ENCODE peak calls at places on chromosomes 7 and 10, in eight cellular contexts. H, N, F, I, S, O, C and U are unnamed samples.

GRCh38 chr7:22962775-22963358 is 51.1 kb downstream of the HYCC1 start:
- DNase-seq in H (no peak), N (no peak), C (no peak), O (no peak), I (no peak), S (no peak), F (no peak), U (no peak)

GRCh38 chr7:30321089-30321991 is 36.9 kb downstream of the ZNRF2 start:
- DNase-seq in C (no peak), F (peak; percentile 26), O (no peak), S (peak; percentile 21), N (peak; percentile 57), I (no peak), H (no peak), U (peak; percentile 12)

GRCh38 chr7:34066968-34067367 is 161.6 kb downstream of the BMPER start:
- DNase-seq in C (no peak), S (no peak), I (no peak), F (no peak), N (no peak), H (no peak), O (peak; percentile 47), U (no peak)

GRCh38 chr7:7330997-7331396 is 148.7 kb downstream of the C1GALT1 start:
- DNase-seq in O (no peak), S (no peak), F (peak; percentile 35), N (no peak), C (no peak), H (no peak), I (no peak), U (no peak)

GRCh38 chr7:71077743-71078476 is 54.0 kb upstream of the GALNT17 start:
- DNase-seq in I (no peak), H (no peak), O (no peak), F (no peak), N (no peak), S (no peak), C (no peak), U (no peak)

GRCh38 chr7:151239837-151240459 is 7.7 kb downstream of the CHPF2 start:
- DNase-seq in C (no peak), N (no peak), H (no peak), I (no peak), S (no peak), O (no peak), F (no peak), U (no peak)

GRCh38 chr7:157423348-157423747 is 86.5 kb downstream of the DNAJB6 start:
- DNase-seq in I (peak; percentile 56), S (no peak), N (no peak), O (no peak), H (no peak), F (no peak), C (no peak), U (no peak)

GRCh38 chr7:159016591-159016990 is 128.1 kb downstream of the VIPR2 start:
- DNase-seq in C (no peak), N (no peak), F (no peak), O (no peak), H (no peak), S (no peak), I (no peak), U (no peak)

GRCh38 chr7:105769951-105770628 is 106.3 kb downstream of the ATXN7L1 start:
- DNase-seq in S (no peak), C (peak; percentile 61), I (no peak), H (no peak), O (no peak), F (peak; percentile 58), N (no peak), U (no peak)

DNA sequence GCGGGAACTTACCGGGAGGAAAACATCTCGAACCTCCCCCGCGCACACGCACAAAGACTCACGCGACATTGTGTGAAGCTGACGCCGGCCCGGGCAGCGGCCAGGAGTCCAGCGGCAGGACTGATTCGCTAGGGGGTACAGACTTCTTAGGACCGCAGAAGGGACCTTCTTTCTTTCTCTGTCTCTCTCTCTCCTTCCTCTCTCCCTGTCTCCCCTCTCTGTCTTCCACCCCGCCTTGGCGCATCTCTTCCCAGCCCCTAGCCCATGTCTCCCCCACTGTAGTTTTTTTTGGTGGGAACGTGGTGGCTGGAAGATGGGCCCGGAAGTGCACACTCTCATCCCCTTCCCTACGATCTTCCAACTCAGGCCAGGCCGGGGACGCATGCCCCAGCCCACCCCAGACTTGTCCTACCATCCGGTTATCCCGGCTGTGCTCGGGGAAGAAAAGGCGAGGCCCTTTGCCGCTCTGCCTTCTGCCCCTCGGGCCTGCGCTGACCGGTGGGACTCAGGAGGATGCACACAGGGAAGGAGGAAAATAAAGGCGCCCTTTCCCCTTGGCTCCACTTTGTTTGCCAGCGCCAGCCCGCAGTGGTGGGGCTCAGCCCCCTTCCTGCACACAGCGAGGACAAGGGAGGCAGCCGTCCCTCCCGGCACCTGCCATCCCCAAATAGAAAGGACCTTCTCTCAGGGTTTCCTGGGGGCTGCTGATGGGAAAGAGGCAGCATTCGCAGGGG is 1.4 kb downstream of the EN2 start:
- DNase-seq in F (no peak), C (no peak), H (no peak), O (no peak), S (no peak), N (no peak), I (no peak), U (no peak)
- H3K4me3 ChIP-seq in F (no peak overlapping the region), C (no peak overlapping the region), H (no peak overlapping the region), O (no peak overlapping the region), S (no peak overlapping the region), N (no peak overlapping the region), I (no peak overlapping the region), U (no peak overlapping the region)

DNA sequence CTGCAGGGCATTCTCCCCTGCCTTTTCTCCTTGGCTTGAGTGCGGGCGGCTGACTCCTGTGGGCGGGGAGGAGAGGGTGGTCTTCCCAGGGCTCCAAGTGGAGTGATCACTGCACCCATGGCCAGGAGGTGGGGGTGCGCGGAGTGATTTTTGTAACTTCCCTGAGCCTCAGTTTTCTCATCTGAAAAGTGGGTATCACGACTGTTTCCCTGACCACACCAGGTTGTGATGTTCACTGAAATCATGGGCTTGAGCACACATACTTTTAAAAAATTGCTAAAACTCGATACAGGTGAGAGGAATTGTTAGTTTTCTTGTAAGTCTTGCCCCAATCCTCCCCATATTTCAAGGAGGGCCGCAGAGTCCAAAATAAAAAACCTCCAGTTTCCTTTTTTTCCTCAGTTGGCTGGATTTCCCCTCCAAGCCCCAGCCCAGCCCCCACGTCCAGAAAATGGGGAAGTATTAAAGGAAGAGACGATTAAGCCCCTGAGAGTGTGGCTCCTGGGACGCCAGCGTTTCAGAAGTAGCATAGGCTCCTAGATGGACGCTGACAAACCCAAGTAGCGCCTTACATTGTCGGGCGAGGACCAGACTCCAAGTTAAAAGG is 6.7 kb upstream of the EMX2 start:
- DNase-seq in S (no peak), C (no peak), O (no peak), H (no peak), I (no peak), N (no peak), F (no peak), U (no peak)
- H3K4me3 ChIP-seq in S (no peak overlapping the region), C (no peak overlapping the region), O (no peak overlapping the region), H (no peak overlapping the region), I (no peak overlapping the region), N (no peak overlapping the region), F (no peak overlapping the region), U (no peak overlapping the region)

GRCh38 chr7:130672146-130672545 is 3.6 kb upstream of the COPG2 start:
- DNase-seq in N (no peak), I (no peak), C (no peak), H (no peak), S (no peak), O (no peak), F (no peak), U (no peak)

GRCh38 chr7:130669051-130669700 is 628 bp upstream of the COPG2 start:
- DNase-seq in N (no peak), H (no peak), O (peak; percentile 15), S (peak; percentile 2), C (no peak), I (peak; percentile 2), F (no peak), U (peak; percentile 11)

GRCh38 chr7:130668258-130669050 is at the start of gene COPG2:
- DNase-seq in F (peak; percentile 90), H (peak; percentile 38), I (peak; percentile 67), O (peak; percentile 59), C (peak; percentile 62), S (peak; percentile 70), N (peak; percentile 85), U (peak; percentile 90)

GRCh38 chr7:130662426-130662825 is 6.1 kb downstream of the COPG2 start:
- DNase-seq in S (no peak), F (no peak), H (no peak), C (no peak), N (no peak), I (peak; percentile 5), O (no peak), U (no peak)

DNA sequence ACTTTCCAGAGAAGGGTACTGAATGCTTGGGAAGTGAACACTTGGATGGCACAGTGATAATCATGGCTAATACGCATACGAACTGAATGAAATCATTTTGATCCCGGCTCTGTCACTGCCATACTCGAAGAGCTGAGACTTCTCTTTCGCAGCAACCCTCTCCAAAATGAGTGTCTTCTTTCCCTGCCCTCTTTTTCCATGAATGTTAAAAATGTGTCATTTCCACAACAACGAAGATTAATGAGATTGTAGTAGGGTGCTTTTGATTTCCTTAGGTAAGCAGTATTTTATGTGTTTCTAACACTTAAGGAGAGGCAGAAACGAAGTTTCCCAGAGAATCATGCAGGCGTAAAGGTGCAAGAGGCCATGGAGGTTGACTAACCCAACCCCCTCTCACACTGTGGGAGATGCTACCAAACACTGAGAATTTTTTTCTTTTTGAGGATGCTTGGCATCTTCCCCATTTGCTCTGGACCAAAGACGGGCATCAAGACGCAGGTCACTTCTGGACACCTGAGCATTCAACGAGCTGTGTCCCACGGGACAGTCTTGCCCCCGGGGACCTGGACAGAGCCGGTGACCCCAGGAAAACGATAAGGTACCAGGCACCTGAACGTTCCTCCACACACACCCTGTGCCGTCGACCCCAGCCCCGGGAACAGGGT is 823 bp downstream of the COPG2 start:
- DNase-seq in N (peak; percentile 28), C (no peak), H (no peak), S (no peak), I (no peak), F (no peak), O (no peak), U (no peak)
- H3K4me3 ChIP-seq in N (peak overlapping the region; percentile 86), C (peak overlapping the region; percentile 75), H (peak overlapping the region; percentile 78), S (peak overlapping the region; percentile 54), I (peak overlapping the region; percentile 61), F (peak overlapping the region; percentile 83), O (peak overlapping the region; percentile 77), U (peak overlapping the region; percentile 91)

GRCh38 chr7:74220229-74220628 is 10.4 kb downstream of the LAT2 start:
- DNase-seq in F (no peak), I (no peak), N (no peak), C (no peak), S (no peak), O (no peak), H (no peak), U (no peak)
- H3K4me3 ChIP-seq in F (no peak overlapping the region), I (no peak overlapping the region), N (no peak overlapping the region), C (no peak overlapping the region), S (no peak overlapping the region), O (no peak overlapping the region), H (no peak overlapping the region), U (no peak overlapping the region)